ENCODE peak calls at places on chromosomes 16 and 17, in five cellular contexts. N is HCT116, I is GM06990, S is neural progenitor cell, U is colonic mucosa. C is an unnamed sample. For H3K27me3, the result is how much of the 10 kb centered on the place peaks cover.

GRCh38 chr17:28706471-28707338 is 5.0 kb downstream of the PROCA1 start:
- DNase-seq in S (no peak), U (no peak), I (no peak), N (no peak), C (no peak)

GRCh38 chr16:578870-579405 is 9.2 kb downstream of the PIGQ start:
- DNase-seq in N (no peak), U (peak), I (peak), S (peak), C (peak)

GRCh38 chr16:58466396-58466795 is 33.5 kb upstream of the NDRG4 start:
- DNase-seq in U (no peak), N (no peak), S (no peak), I (no peak), C (no peak)

GRCh38 chr17:42895185-42895555 is 5.4 kb upstream of the G6PC1 start:
- DNase-seq in S (no peak), I (no peak), N (peak), U (peak), C (no peak)

GRCh38 chr16:27400751-27401620 is 988 bp upstream of the IL21R start:
- DNase-seq in S (no peak), N (no peak), I (no peak), U (no peak), C (no peak)

GRCh38 chr16:50944431-50944830 is 202.5 kb downstream of the CYLD start:
- DNase-seq in U (no peak), N (no peak), I (no peak), S (no peak), C (no peak)

GRCh38 chr17:67779098-67779672 is 46.1 kb upstream of the BPTF start:
- DNase-seq in I (peak), S (peak), U (peak), N (peak), C (peak)

GRCh38 chr17:47099451-47099986 is 89.6 kb downstream of the CDC27 start:
- DNase-seq in S (no peak), U (no peak), I (no peak), N (no peak), C (peak)

GRCh38 chr16:90046122-90046970 is 27.1 kb upstream of the DBNDD1 start:
- DNase-seq in I (no peak), S (no peak), N (no peak), U (no peak), C (peak)

GRCh38 chr16:74844041-74844826 is 69.6 kb upstream of the FA2H start:
- DNase-seq in I (no peak), S (no peak), U (no peak), N (no peak), C (peak)

GRCh38 chr17:45825792-45826191 is 18.9 kb upstream of the SPPL2C start:
- DNase-seq in N (no peak), U (no peak), I (no peak), S (no peak), C (no peak)

GRCh38 chr16:68538880-68539701 is at the start of gene ZFP90:
- DNase-seq in S (peak), N (peak), U (peak), I (peak), C (peak)

GRCh38 chr16:86532526-86532815 is 22.1 kb downstream of the FOXF1 start:
- DNase-seq in U (no peak), N (no peak), I (no peak), S (no peak), C (no peak)

GRCh38 chr16:80932725-80933124 is 74.0 kb downstream of the CMC2 start:
- DNase-seq in I (no peak), N (no peak), S (no peak), U (peak), C (peak)

GRCh38 chr16:21684199-21684598 is 20.4 kb downstream of the OTOA start:
- DNase-seq in U (peak), I (no peak), N (peak), S (peak), C (peak)

GRCh38 chr16:3004319-3004718 is 8.4 kb upstream of the CLDN9 start:
- DNase-seq in I (no peak), S (peak), U (no peak), N (no peak), C (peak)

GRCh38 chr16:85615014-85615851 is 2.1 kb downstream of the GSE1 start:
- DNase-seq in N (peak), S (peak), U (peak), I (no peak), C (peak)

GRCh38 chr16:23575834-23576233 is 18.3 kb downstream of the UBFD1 start:
- DNase-seq in S (no peak), N (no peak), I (no peak), U (no peak), C (no peak)

GRCh38 chr16:56679813-56680212 is 2.5 kb upstream of the MT1X start:
- DNase-seq in N (peak), S (no peak), I (no peak), U (no peak), C (no peak)

GRCh38 chr17:65557349-65558310 is 3.8 kb downstream of the AXIN2 start:
- DNase-seq in S (no peak), N (peak), I (no peak), U (peak), C (peak)

GRCh38 chr17:41428591-41429326 is 4.4 kb upstream of the KRT37 start:
- DNase-seq in U (no peak), N (no peak), I (no peak), S (peak), C (no peak)

GRCh38 chr17:57636985-57637667 is 108.0 kb downstream of the CCDC182 start:
- DNase-seq in S (no peak), U (no peak), I (no peak), N (no peak), C (no peak)

GRCh38 chr17:17075037-17075755 is 32.9 kb downstream of the MPRIP start:
- DNase-seq in I (no peak), U (no peak), N (no peak), S (no peak), C (no peak)

GRCh38 chr16:70419384-70420327 is 19.2 kb downstream of the ST3GAL2 start:
- DNase-seq in N (no peak), S (no peak), I (no peak), U (no peak), C (no peak)

GRCh38 chr17:12070561-12070960 is 49.9 kb downstream of the MAP2K4 start:
- DNase-seq in N (no peak), S (no peak), I (no peak), U (no peak), C (no peak)

DNA sequence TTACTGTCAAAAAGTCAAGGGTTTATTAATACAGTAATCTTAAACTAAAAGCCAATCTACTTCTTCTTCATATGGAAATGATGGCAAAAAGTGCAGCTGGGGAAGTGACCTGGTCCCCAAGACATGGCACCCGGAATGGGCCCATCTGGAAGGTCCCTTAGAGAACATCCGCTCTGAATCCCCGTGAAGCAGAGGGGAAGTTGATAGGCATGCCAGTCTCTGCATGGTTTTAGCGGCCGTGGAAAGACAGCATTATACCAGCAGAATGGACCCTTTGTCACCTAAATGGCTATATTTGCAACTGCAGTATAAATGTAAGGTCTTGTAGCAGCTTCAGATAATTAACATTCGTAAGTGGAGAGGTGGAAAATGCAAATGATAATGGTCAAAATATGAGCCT is 32.4 kb downstream of the COTL1 start:
- DNase-seq in S (no peak), N (no peak), U (no peak), I (no peak), C (no peak)
- H3K27me3 ChIP-seq in S (under half), N (under half), U (under half), I (under half), C (under half)

GRCh38 chr16:12904041-12904671 is 2.8 kb downstream of the SHISA9 start:
- DNase-seq in N (no peak), U (no peak), S (peak), I (no peak), C (no peak)

GRCh38 chr16:12901204-12901596 is 198 bp upstream of the SHISA9 start:
- DNase-seq in N (no peak), S (peak), U (no peak), I (no peak), C (peak)

GRCh38 chr16:12901597-12902436 is at the start of gene SHISA9:
- DNase-seq in N (no peak), S (peak), I (no peak), U (no peak), C (no peak)

GRCh38 chr16:12903325-12904040 is 2.1 kb downstream of the SHISA9 start:
- DNase-seq in U (no peak), N (no peak), I (no peak), S (peak), C (no peak)

GRCh38 chr16:12902511-12903324 is 1.3 kb downstream of the SHISA9 start:
- DNase-seq in I (no peak), N (no peak), U (no peak), S (peak), C (no peak)
- H3K4me3 ChIP-seq in I (no peak), N (no peak), U (no peak), S (peak), C (no peak)

DNA sequence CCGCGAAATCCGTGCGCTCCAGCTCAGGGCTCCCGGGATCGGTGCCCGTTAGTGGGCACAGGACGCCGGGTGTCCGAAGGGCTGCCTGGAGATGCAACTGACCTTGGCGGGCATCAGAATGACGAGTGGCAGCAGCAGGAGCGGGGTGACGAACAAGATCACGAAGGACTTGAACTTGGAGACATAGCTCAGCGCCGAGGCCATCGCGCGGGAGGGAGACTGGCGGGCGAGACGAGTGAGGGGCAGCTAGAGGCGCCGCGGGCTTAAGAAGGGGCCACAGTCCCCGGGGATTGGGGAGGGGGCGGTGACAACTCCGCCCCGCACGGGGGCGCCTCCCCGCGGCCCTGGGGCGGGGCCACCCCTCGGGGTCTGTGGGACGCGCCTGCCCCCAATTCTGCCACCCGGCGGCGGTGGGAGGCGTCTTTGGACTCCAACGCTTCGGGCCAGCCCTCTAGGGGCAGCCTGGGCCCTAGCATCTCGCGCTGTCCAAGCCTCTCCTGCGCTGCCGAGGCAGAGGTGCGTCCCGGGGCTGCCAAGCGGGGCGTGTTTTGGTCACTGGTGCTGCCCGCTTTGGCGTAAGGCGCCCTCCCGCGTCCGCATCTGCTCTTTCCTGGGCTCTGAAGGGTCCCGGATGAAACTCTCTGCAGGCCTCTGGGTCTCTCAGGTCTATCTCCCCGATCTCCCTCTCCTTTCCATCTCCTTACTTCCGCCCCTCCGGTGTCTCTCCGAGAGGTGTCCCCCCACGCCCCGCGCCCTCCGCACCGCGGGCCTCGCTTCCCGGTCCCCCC is at the start of gene SLC13A5:
- DNase-seq in I (no peak), N (no peak), U (no peak), S (peak), C (peak)
- TF ChIP-seq CTCF in I (peak), N (no peak), U (no peak), S (peak), C (no peak)

GRCh38 chr16:82660078-82660645 is 33.4 kb downstream of the CDH13 start:
- DNase-seq in I (no peak), U (no peak), N (no peak), S (no peak), C (no peak)
- H3K27me3 ChIP-seq in I (under half), U (under half), N (under half), S (under half), C (under half)